ENCODE peak calls at places on chromosomes 13 and 19, in five cellular contexts. One of them, this sample, is unnamed.
A peak's percentile ranks its signal among the peaks of the same experiment; 100 is the strongest.

GRCh38 chr19:372306-372890 is 27.8 kb upstream of the MIER2 start:
- DNase-seq in amniotic stem cell: no peak
- DNase-seq in stimulated activated naive CD8-positive, alpha-beta T cell treated with anti-CD3 and anti-CD28 coated beads, Interleukin-15, Interleukin-2, amounts not matched to agents 100 U/mL and 50 U/mL, for 24 hours: no peak
- DNase-seq in Daoy: peak; percentile 30
- DNase-seq in MM.1S: no peak
- DNase-seq in this sample: no peak

GRCh38 chr13:20828540-20829364 is 55.0 kb upstream of the EEF1AKMT1 start:
- DNase-seq in MM.1S: peak; percentile 43
- DNase-seq in Daoy: peak; percentile 31
- DNase-seq in amniotic stem cell: peak; percentile 46
- DNase-seq in stimulated activated naive CD8-positive, alpha-beta T cell treated with anti-CD3 and anti-CD28 coated beads, Interleukin-15, Interleukin-2, amounts not matched to agents 100 U/mL and 50 U/mL, for 24 hours: peak; percentile 25
- DNase-seq in this sample: peak; percentile 4

GRCh38 chr19:6501740-6502648 is at the start of gene TUBB4A:
- DNase-seq in amniotic stem cell: no peak
- DNase-seq in MM.1S: no peak
- DNase-seq in Daoy: no peak
- DNase-seq in stimulated activated naive CD8-positive, alpha-beta T cell treated with anti-CD3 and anti-CD28 coated beads, Interleukin-15, Interleukin-2, amounts not matched to agents 100 U/mL and 50 U/mL, for 24 hours: peak; percentile 65
- DNase-seq in this sample: no peak

GRCh38 chr13:90365130-90365529 is 982.4 kb upstream of the MIR17HG start:
- DNase-seq in stimulated activated naive CD8-positive, alpha-beta T cell treated with anti-CD3 and anti-CD28 coated beads, Interleukin-15, Interleukin-2, amounts not matched to agents 100 U/mL and 50 U/mL, for 24 hours: no peak
- DNase-seq in MM.1S: no peak
- DNase-seq in Daoy: no peak
- DNase-seq in amniotic stem cell: no peak
- DNase-seq in this sample: no peak

GRCh38 chr19:12778020-12778904 is 2.9 kb upstream of the HOOK2 start:
- DNase-seq in amniotic stem cell: no peak
- DNase-seq in MM.1S: peak; percentile 27
- DNase-seq in stimulated activated naive CD8-positive, alpha-beta T cell treated with anti-CD3 and anti-CD28 coated beads, Interleukin-15, Interleukin-2, amounts not matched to agents 100 U/mL and 50 U/mL, for 24 hours: peak; percentile 66
- DNase-seq in Daoy: peak; percentile 84
- DNase-seq in this sample: peak; percentile 71

GRCh38 chr13:20993661-20994440 is 67.5 kb downstream of the LATS2 start:
- DNase-seq in stimulated activated naive CD8-positive, alpha-beta T cell treated with anti-CD3 and anti-CD28 coated beads, Interleukin-15, Interleukin-2, amounts not matched to agents 100 U/mL and 50 U/mL, for 24 hours: no peak
- DNase-seq in MM.1S: no peak
- DNase-seq in amniotic stem cell: no peak
- DNase-seq in Daoy: peak; percentile 80
- DNase-seq in this sample: no peak

GRCh38 chr13:77509221-77509620 is 26.3 kb upstream of the SCEL start:
- DNase-seq in Daoy: peak; percentile 40
- DNase-seq in MM.1S: no peak
- DNase-seq in stimulated activated naive CD8-positive, alpha-beta T cell treated with anti-CD3 and anti-CD28 coated beads, Interleukin-15, Interleukin-2, amounts not matched to agents 100 U/mL and 50 U/mL, for 24 hours: no peak
- DNase-seq in amniotic stem cell: no peak
- DNase-seq in this sample: no peak

GRCh38 chr13:21595546-21595822 is 8.5 kb downstream of the MICU2 start:
- DNase-seq in amniotic stem cell: no peak
- DNase-seq in stimulated activated naive CD8-positive, alpha-beta T cell treated with anti-CD3 and anti-CD28 coated beads, Interleukin-15, Interleukin-2, amounts not matched to agents 100 U/mL and 50 U/mL, for 24 hours: no peak
- DNase-seq in MM.1S: no peak
- DNase-seq in Daoy: no peak
- DNase-seq in this sample: no peak

GRCh38 chr19:48826606-48827020 is 9.7 kb downstream of the HSD17B14 start:
- DNase-seq in amniotic stem cell: no peak
- DNase-seq in stimulated activated naive CD8-positive, alpha-beta T cell treated with anti-CD3 and anti-CD28 coated beads, Interleukin-15, Interleukin-2, amounts not matched to agents 100 U/mL and 50 U/mL, for 24 hours: no peak
- DNase-seq in MM.1S: no peak
- DNase-seq in Daoy: no peak
- DNase-seq in this sample: no peak

GRCh38 chr19:3533563-3534216 is 5.3 kb upstream of the TEKTIP1 start:
- DNase-seq in stimulated activated naive CD8-positive, alpha-beta T cell treated with anti-CD3 and anti-CD28 coated beads, Interleukin-15, Interleukin-2, amounts not matched to agents 100 U/mL and 50 U/mL, for 24 hours: no peak
- DNase-seq in Daoy: no peak
- DNase-seq in amniotic stem cell: no peak
- DNase-seq in MM.1S: no peak
- DNase-seq in this sample: no peak

GRCh38 chr13:42633495-42633894 is 59.5 kb downstream of the TNFSF11 start:
- DNase-seq in MM.1S: no peak
- DNase-seq in amniotic stem cell: no peak
- DNase-seq in Daoy: no peak
- DNase-seq in stimulated activated naive CD8-positive, alpha-beta T cell treated with anti-CD3 and anti-CD28 coated beads, Interleukin-15, Interleukin-2, amounts not matched to agents 100 U/mL and 50 U/mL, for 24 hours: no peak
- DNase-seq in this sample: no peak

GRCh38 chr13:40992678-40993077 is 26.4 kb downstream of the ELF1 start:
- DNase-seq in Daoy: no peak
- DNase-seq in amniotic stem cell: no peak
- DNase-seq in stimulated activated naive CD8-positive, alpha-beta T cell treated with anti-CD3 and anti-CD28 coated beads, Interleukin-15, Interleukin-2, amounts not matched to agents 100 U/mL and 50 U/mL, for 24 hours: no peak
- DNase-seq in MM.1S: peak; percentile 11
- DNase-seq in this sample: no peak

GRCh38 chr19:18208098-18208951 is 4.5 kb upstream of the RAB3A start:
- DNase-seq in amniotic stem cell: peak; percentile 32
- DNase-seq in Daoy: peak; percentile 72
- DNase-seq in stimulated activated naive CD8-positive, alpha-beta T cell treated with anti-CD3 and anti-CD28 coated beads, Interleukin-15, Interleukin-2, amounts not matched to agents 100 U/mL and 50 U/mL, for 24 hours: peak; percentile 74
- DNase-seq in MM.1S: peak; percentile 35
- DNase-seq in this sample: no peak

GRCh38 chr13:100334209-100334608 is 245.3 kb downstream of the PCCA start:
- DNase-seq in amniotic stem cell: no peak
- DNase-seq in MM.1S: no peak
- DNase-seq in Daoy: no peak
- DNase-seq in stimulated activated naive CD8-positive, alpha-beta T cell treated with anti-CD3 and anti-CD28 coated beads, Interleukin-15, Interleukin-2, amounts not matched to agents 100 U/mL and 50 U/mL, for 24 hours: no peak
- DNase-seq in this sample: no peak

GRCh38 chr19:9986787-9987281 is 23.5 kb downstream of the COL5A3 start:
- DNase-seq in MM.1S: no peak
- DNase-seq in Daoy: no peak
- DNase-seq in stimulated activated naive CD8-positive, alpha-beta T cell treated with anti-CD3 and anti-CD28 coated beads, Interleukin-15, Interleukin-2, amounts not matched to agents 100 U/mL and 50 U/mL, for 24 hours: no peak
- DNase-seq in amniotic stem cell: no peak
- DNase-seq in this sample: no peak

This sample was measured in NCI-H2081 treated with DMSO at 0.1 percent for 48 hours.